ENCODE peak calls at places on chromosomes 6 and 20, in eight cellular contexts. One of them, this sample, is unnamed.

GRCh38 chr6:28974505-28974904 is 30.6 kb downstream of the ZNF311 start:
- DNase-seq in effector CD4-positive, alpha-beta T cell: no peak
- DNase-seq in endodermal cell: no peak
- DNase-seq in endothelial cell: no peak
- DNase-seq in T-helper 1 cell: no peak
- DNase-seq in dorsolateral prefrontal cortex: no peak
- DNase-seq in iPS-NIHi11: no peak
- DNase-seq in cardiac fibroblast: no peak
- DNase-seq in this sample: no peak

GRCh38 chr20:17889226-17889625 is 79.4 kb downstream of the SNX5 start:
- DNase-seq in effector CD4-positive, alpha-beta T cell: no peak
- DNase-seq in endodermal cell: no peak
- DNase-seq in endothelial cell: no peak
- DNase-seq in T-helper 1 cell: no peak
- DNase-seq in dorsolateral prefrontal cortex: no peak
- DNase-seq in iPS-NIHi11: no peak
- DNase-seq in cardiac fibroblast: peak
- DNase-seq in this sample: no peak

GRCh38 chr6:166365221-166365620 is 17.5 kb downstream of the MPC1 start:
- DNase-seq in effector CD4-positive, alpha-beta T cell: no peak
- DNase-seq in endodermal cell: no peak
- DNase-seq in endothelial cell: no peak
- DNase-seq in T-helper 1 cell: no peak
- DNase-seq in dorsolateral prefrontal cortex: no peak
- DNase-seq in iPS-NIHi11: peak
- DNase-seq in cardiac fibroblast: peak
- DNase-seq in this sample: no peak

GRCh38 chr6:34035704-34036356 is 110.1 kb downstream of the GRM4 start:
- DNase-seq in effector CD4-positive, alpha-beta T cell: no peak
- DNase-seq in endodermal cell: no peak
- DNase-seq in endothelial cell: no peak
- DNase-seq in T-helper 1 cell: no peak
- DNase-seq in dorsolateral prefrontal cortex: no peak
- DNase-seq in iPS-NIHi11: no peak
- DNase-seq in cardiac fibroblast: no peak
- DNase-seq in this sample: no peak

GRCh38 chr6:90397929-90398674 is 101.5 kb upstream of the BACH2 start:
- DNase-seq in effector CD4-positive, alpha-beta T cell: peak
- DNase-seq in endodermal cell: peak
- DNase-seq in endothelial cell: no peak
- DNase-seq in T-helper 1 cell: peak
- DNase-seq in dorsolateral prefrontal cortex: no peak
- DNase-seq in iPS-NIHi11: no peak
- DNase-seq in cardiac fibroblast: no peak
- DNase-seq in this sample: no peak

GRCh38 chr6:68235192-68235812 is 399.8 kb upstream of the ADGRB3 start:
- DNase-seq in effector CD4-positive, alpha-beta T cell: no peak
- DNase-seq in endodermal cell: no peak
- DNase-seq in endothelial cell: no peak
- DNase-seq in T-helper 1 cell: no peak
- DNase-seq in dorsolateral prefrontal cortex: no peak
- DNase-seq in iPS-NIHi11: no peak
- DNase-seq in cardiac fibroblast: peak
- DNase-seq in this sample: no peak

GRCh38 chr6:157294654-157295053 is 28.7 kb downstream of the TMEM242 start:
- DNase-seq in effector CD4-positive, alpha-beta T cell: no peak
- DNase-seq in endodermal cell: no peak
- DNase-seq in endothelial cell: no peak
- DNase-seq in T-helper 1 cell: no peak
- DNase-seq in dorsolateral prefrontal cortex: no peak
- DNase-seq in iPS-NIHi11: no peak
- DNase-seq in cardiac fibroblast: no peak
- DNase-seq in this sample: no peak

GRCh38 chr6:125611573-125612399 is 137.6 kb upstream of the HEY2 start:
- DNase-seq in effector CD4-positive, alpha-beta T cell: no peak
- DNase-seq in endodermal cell: peak
- DNase-seq in endothelial cell: peak
- DNase-seq in T-helper 1 cell: no peak
- DNase-seq in dorsolateral prefrontal cortex: no peak
- DNase-seq in iPS-NIHi11: peak
- DNase-seq in cardiac fibroblast: peak
- DNase-seq in this sample: peak

GRCh38 chr20:19460386-19460785 is 247.9 kb downstream of the SLC24A3 start:
- DNase-seq in effector CD4-positive, alpha-beta T cell: no peak
- DNase-seq in endodermal cell: no peak
- DNase-seq in endothelial cell: no peak
- DNase-seq in T-helper 1 cell: no peak
- DNase-seq in dorsolateral prefrontal cortex: no peak
- DNase-seq in iPS-NIHi11: no peak
- DNase-seq in cardiac fibroblast: peak
- DNase-seq in this sample: no peak

GRCh38 chr6:76435174-76435573 is 362.7 kb upstream of the IMPG1 start:
- DNase-seq in effector CD4-positive, alpha-beta T cell: no peak
- DNase-seq in endodermal cell: no peak
- DNase-seq in endothelial cell: no peak
- DNase-seq in T-helper 1 cell: no peak
- DNase-seq in dorsolateral prefrontal cortex: no peak
- DNase-seq in iPS-NIHi11: no peak
- DNase-seq in cardiac fibroblast: peak
- DNase-seq in this sample: no peak

GRCh38 chr6:43974643-43975235 is 152.5 kb downstream of the MRPL14 start:
- DNase-seq in effector CD4-positive, alpha-beta T cell: no peak
- DNase-seq in endodermal cell: no peak
- DNase-seq in endothelial cell: no peak
- DNase-seq in T-helper 1 cell: no peak
- DNase-seq in dorsolateral prefrontal cortex: no peak
- DNase-seq in iPS-NIHi11: no peak
- DNase-seq in cardiac fibroblast: no peak
- DNase-seq in this sample: no peak

GRCh38 chr6:13239530-13240455 is 88.5 kb downstream of the TBC1D7 start:
- DNase-seq in effector CD4-positive, alpha-beta T cell: no peak
- DNase-seq in endodermal cell: peak
- DNase-seq in endothelial cell: no peak
- DNase-seq in T-helper 1 cell: no peak
- DNase-seq in dorsolateral prefrontal cortex: no peak
- DNase-seq in iPS-NIHi11: no peak
- DNase-seq in cardiac fibroblast: peak
- DNase-seq in this sample: no peak

GRCh38 chr6:17341117-17341805 is 52.1 kb upstream of the CAP2 start:
- DNase-seq in effector CD4-positive, alpha-beta T cell: no peak
- DNase-seq in endodermal cell: no peak
- DNase-seq in endothelial cell: no peak
- DNase-seq in T-helper 1 cell: no peak
- DNase-seq in dorsolateral prefrontal cortex: no peak
- DNase-seq in iPS-NIHi11: no peak
- DNase-seq in cardiac fibroblast: no peak
- DNase-seq in this sample: no peak

GRCh38 chr20:37596890-37597539 is 69.3 kb upstream of the BLCAP start:
- DNase-seq in effector CD4-positive, alpha-beta T cell: no peak
- DNase-seq in endodermal cell: no peak
- DNase-seq in endothelial cell: no peak
- DNase-seq in T-helper 1 cell: no peak
- DNase-seq in dorsolateral prefrontal cortex: no peak
- DNase-seq in iPS-NIHi11: no peak
- DNase-seq in cardiac fibroblast: no peak
- DNase-seq in this sample: no peak

GRCh38 chr6:27040244-27041042 is 207.1 kb upstream of the PRSS16 start:
- DNase-seq in effector CD4-positive, alpha-beta T cell: no peak
- DNase-seq in endodermal cell: no peak
- DNase-seq in endothelial cell: no peak
- DNase-seq in T-helper 1 cell: no peak
- DNase-seq in dorsolateral prefrontal cortex: no peak
- DNase-seq in iPS-NIHi11: no peak
- DNase-seq in cardiac fibroblast: peak
- DNase-seq in this sample: no peak

GRCh38 chr6:5990776-5991175 is 15.9 kb downstream of the NRN1 start:
- DNase-seq in effector CD4-positive, alpha-beta T cell: no peak
- DNase-seq in endodermal cell: no peak
- DNase-seq in endothelial cell: no peak
- DNase-seq in T-helper 1 cell: no peak
- DNase-seq in dorsolateral prefrontal cortex: no peak
- DNase-seq in iPS-NIHi11: no peak
- DNase-seq in cardiac fibroblast: no peak
- DNase-seq in this sample: no peak

GRCh38 chr6:7448232-7448631 is 58.6 kb downstream of the RIOK1 start:
- DNase-seq in effector CD4-positive, alpha-beta T cell: no peak
- DNase-seq in endodermal cell: no peak
- DNase-seq in endothelial cell: no peak
- DNase-seq in T-helper 1 cell: no peak
- DNase-seq in dorsolateral prefrontal cortex: no peak
- DNase-seq in iPS-NIHi11: no peak
- DNase-seq in cardiac fibroblast: no peak
- DNase-seq in this sample: no peak

GRCh38 chr6:135180458-135181332 is at the start of gene MYB:
- DNase-seq in effector CD4-positive, alpha-beta T cell: peak
- DNase-seq in endodermal cell: peak
- DNase-seq in endothelial cell: peak
- DNase-seq in T-helper 1 cell: peak
- DNase-seq in dorsolateral prefrontal cortex: peak
- DNase-seq in iPS-NIHi11: peak
- DNase-seq in cardiac fibroblast: peak
- DNase-seq in this sample: peak

GRCh38 chr6:150301871-150302800 is 66.7 kb upstream of the IYD start:
- DNase-seq in effector CD4-positive, alpha-beta T cell: no peak
- DNase-seq in endodermal cell: no peak
- DNase-seq in endothelial cell: no peak
- DNase-seq in T-helper 1 cell: no peak
- DNase-seq in dorsolateral prefrontal cortex: no peak
- DNase-seq in iPS-NIHi11: peak
- DNase-seq in cardiac fibroblast: peak
- DNase-seq in this sample: no peak

GRCh38 chr6:154164397-154164796 is 125.4 kb downstream of the OPRM1 start:
- DNase-seq in effector CD4-positive, alpha-beta T cell: no peak
- DNase-seq in endodermal cell: no peak
- DNase-seq in endothelial cell: no peak
- DNase-seq in T-helper 1 cell: no peak
- DNase-seq in dorsolateral prefrontal cortex: peak
- DNase-seq in iPS-NIHi11: no peak
- DNase-seq in cardiac fibroblast: peak
- DNase-seq in this sample: no peak

GRCh38 chr6:161204866-161205557 is 68.8 kb downstream of the AGPAT4 start:
- DNase-seq in effector CD4-positive, alpha-beta T cell: no peak
- DNase-seq in endodermal cell: no peak
- DNase-seq in endothelial cell: no peak
- DNase-seq in T-helper 1 cell: no peak
- DNase-seq in dorsolateral prefrontal cortex: no peak
- DNase-seq in iPS-NIHi11: no peak
- DNase-seq in cardiac fibroblast: no peak
- DNase-seq in this sample: no peak

GRCh38 chr6:88730602-88731001 is 232.8 kb downstream of the RNGTT start:
- DNase-seq in effector CD4-positive, alpha-beta T cell: no peak
- DNase-seq in endodermal cell: peak
- DNase-seq in endothelial cell: no peak
- DNase-seq in T-helper 1 cell: no peak
- DNase-seq in dorsolateral prefrontal cortex: no peak
- DNase-seq in iPS-NIHi11: peak
- DNase-seq in cardiac fibroblast: peak
- DNase-seq in this sample: no peak

GRCh38 chr20:60266184-60266823 is 308.1 kb downstream of the CDH26 start:
- DNase-seq in effector CD4-positive, alpha-beta T cell: no peak
- DNase-seq in endodermal cell: no peak
- DNase-seq in endothelial cell: no peak
- DNase-seq in T-helper 1 cell: no peak
- DNase-seq in dorsolateral prefrontal cortex: no peak
- DNase-seq in iPS-NIHi11: no peak
- DNase-seq in cardiac fibroblast: no peak
- DNase-seq in this sample: no peak

GRCh38 chr20:50575869-50576720 is 65.9 kb downstream of the PTPN1 start:
- DNase-seq in effector CD4-positive, alpha-beta T cell: peak
- DNase-seq in endodermal cell: peak
- DNase-seq in endothelial cell: peak
- DNase-seq in T-helper 1 cell: peak
- DNase-seq in dorsolateral prefrontal cortex: peak
- DNase-seq in iPS-NIHi11: peak
- DNase-seq in cardiac fibroblast: peak
- DNase-seq in this sample: peak

GRCh38 chr20:47768016-47768953 is 17.0 kb downstream of the SULF2 start:
- DNase-seq in effector CD4-positive, alpha-beta T cell: no peak
- DNase-seq in endodermal cell: no peak
- DNase-seq in endothelial cell: no peak
- DNase-seq in T-helper 1 cell: no peak
- DNase-seq in dorsolateral prefrontal cortex: no peak
- DNase-seq in iPS-NIHi11: no peak
- DNase-seq in cardiac fibroblast: peak
- DNase-seq in this sample: no peak

GRCh38 chr20:38342196-38342595 is 4.1 kb upstream of the LBP start:
- DNase-seq in effector CD4-positive, alpha-beta T cell: no peak
- DNase-seq in endodermal cell: peak
- DNase-seq in endothelial cell: no peak
- DNase-seq in T-helper 1 cell: no peak
- DNase-seq in dorsolateral prefrontal cortex: no peak
- DNase-seq in iPS-NIHi11: peak
- DNase-seq in cardiac fibroblast: no peak
- DNase-seq in this sample: no peak

GRCh38 chr20:35463455-35464300 is 8.3 kb downstream of the CEP250 start:
- DNase-seq in effector CD4-positive, alpha-beta T cell: peak
- DNase-seq in endodermal cell: peak
- DNase-seq in endothelial cell: peak
- DNase-seq in T-helper 1 cell: peak
- DNase-seq in dorsolateral prefrontal cortex: peak
- DNase-seq in iPS-NIHi11: peak
- DNase-seq in cardiac fibroblast: peak
- DNase-seq in this sample: peak

GRCh38 chr6:7261030-7261841 is 51.8 kb downstream of the SSR1 start:
- DNase-seq in effector CD4-positive, alpha-beta T cell: no peak
- DNase-seq in endodermal cell: peak
- DNase-seq in endothelial cell: peak
- DNase-seq in T-helper 1 cell: no peak
- DNase-seq in dorsolateral prefrontal cortex: peak
- DNase-seq in iPS-NIHi11: peak
- DNase-seq in cardiac fibroblast: peak
- DNase-seq in this sample: peak

GRCh38 chr6:36625161-36625919 is 31.2 kb downstream of the SRSF3 start:
- DNase-seq in effector CD4-positive, alpha-beta T cell: no peak
- DNase-seq in endodermal cell: no peak
- DNase-seq in endothelial cell: no peak
- DNase-seq in T-helper 1 cell: no peak
- DNase-seq in dorsolateral prefrontal cortex: no peak
- DNase-seq in iPS-NIHi11: no peak
- DNase-seq in cardiac fibroblast: peak
- DNase-seq in this sample: peak

GRCh38 chr20:61523145-61523544 is 271.1 kb downstream of the CDH4 start:
- DNase-seq in effector CD4-positive, alpha-beta T cell: no peak
- DNase-seq in endodermal cell: no peak
- DNase-seq in endothelial cell: no peak
- DNase-seq in T-helper 1 cell: no peak
- DNase-seq in dorsolateral prefrontal cortex: no peak
- DNase-seq in iPS-NIHi11: no peak
- DNase-seq in cardiac fibroblast: no peak
- DNase-seq in this sample: no peak

GRCh38 chr20:63118303-63118670 is 97.6 kb downstream of the YTHDF1 start:
- DNase-seq in effector CD4-positive, alpha-beta T cell: no peak
- DNase-seq in endodermal cell: no peak
- DNase-seq in endothelial cell: no peak
- DNase-seq in T-helper 1 cell: no peak
- DNase-seq in dorsolateral prefrontal cortex: no peak
- DNase-seq in iPS-NIHi11: no peak
- DNase-seq in cardiac fibroblast: no peak
- DNase-seq in this sample: no peak

GRCh38 chr20:50304883-50305635 is 114.4 kb downstream of the CEBPB start:
- DNase-seq in effector CD4-positive, alpha-beta T cell: no peak
- DNase-seq in endodermal cell: peak
- DNase-seq in endothelial cell: no peak
- DNase-seq in T-helper 1 cell: no peak
- DNase-seq in dorsolateral prefrontal cortex: no peak
- DNase-seq in iPS-NIHi11: no peak
- DNase-seq in cardiac fibroblast: peak
- DNase-seq in this sample: no peak

GRCh38 chr20:49483018-49483705 is 694 bp upstream of the KCNB1 start:
- DNase-seq in effector CD4-positive, alpha-beta T cell: no peak
- DNase-seq in endodermal cell: peak
- DNase-seq in endothelial cell: no peak
- DNase-seq in T-helper 1 cell: no peak
- DNase-seq in dorsolateral prefrontal cortex: no peak
- DNase-seq in iPS-NIHi11: peak
- DNase-seq in cardiac fibroblast: no peak
- DNase-seq in this sample: no peak

GRCh38 chr6:111210074-111210729 is 122.9 kb downstream of the SLC16A10 start:
- DNase-seq in effector CD4-positive, alpha-beta T cell: no peak
- DNase-seq in endodermal cell: peak
- DNase-seq in endothelial cell: peak
- DNase-seq in T-helper 1 cell: peak
- DNase-seq in dorsolateral prefrontal cortex: no peak
- DNase-seq in iPS-NIHi11: peak
- DNase-seq in cardiac fibroblast: peak
- DNase-seq in this sample: peak

This sample was measured in NCI-H1694.